ENCODE peak calls at places on chromosomes 6 and 20, in seven cellular contexts. S is mesendoderm, K is H1, L is IMR-90, I is mesenchymal stem cell, E is H9, U is trophoblast cell. D is an unnamed sample.
A peak's percentile ranks its signal among the peaks of the same experiment; 100 is the strongest.

GRCh38 chr6:118391086-118391485 is 157.0 kb upstream of the PLN start:
- DNase-seq in S (no peak), K (no peak), L (peak; percentile 25), I (no peak), E (no peak), U (no peak), D (no peak)

GRCh38 chr6:43885399-43886066 is 115.5 kb downstream of the VEGFA start:
- DNase-seq in S (no peak), K (no peak), L (no peak), I (no peak), E (no peak), U (no peak), D (no peak)

GRCh38 chr6:84082693-84083265 is 49.2 kb downstream of the MRAP2 start:
- DNase-seq in S (peak; percentile 67), K (no peak), L (no peak), I (no peak), E (no peak), U (no peak), D (peak; percentile 69)

GRCh38 chr6:31651602-31652191 is 764 bp downstream of the BAG6 start:
- DNase-seq in S (peak; percentile 96), K (peak; percentile 36), L (peak; percentile 80), I (no peak), E (peak; percentile 89), U (peak; percentile 82), D (no peak)

GRCh38 chr20:31670371-31671228 is 32.9 kb downstream of the COX4I2 start:
- DNase-seq in S (peak; percentile 38), K (no peak), L (peak; percentile 75), I (peak; percentile 96), E (no peak), U (no peak), D (no peak)

GRCh38 chr20:45631184-45631583 is at the start of gene WFDC9:
- DNase-seq in S (no peak), K (no peak), L (no peak), I (no peak), E (no peak), U (no peak), D (no peak)

GRCh38 chr6:37316071-37316470 is 37.7 kb upstream of the RNF8 start:
- DNase-seq in S (no peak), K (no peak), L (no peak), I (no peak), E (no peak), U (no peak), D (no peak)

GRCh38 chr6:1404713-1405098 is 15.3 kb downstream of the FOXF2 start:
- DNase-seq in S (no peak), K (no peak), L (no peak), I (no peak), E (no peak), U (no peak), D (no peak)

GRCh38 chr20:47576516-47577033 is 74.9 kb downstream of the NCOA3 start:
- DNase-seq in S (peak; percentile 57), K (no peak), L (peak; percentile 90), I (peak; percentile 86), E (no peak), U (peak; percentile 33), D (no peak)

GRCh38 chr6:161238076-161238869 is 35.6 kb downstream of the AGPAT4 start:
- DNase-seq in S (peak; percentile 33), K (no peak), L (peak; percentile 76), I (no peak), E (no peak), U (no peak), D (no peak)

GRCh38 chr6:72894091-72894490 is 272.2 kb downstream of the KCNQ5 start:
- DNase-seq in S (no peak), K (no peak), L (no peak), I (no peak), E (no peak), U (no peak), D (no peak)

GRCh38 chr6:12229332-12229731 is 60.8 kb upstream of the EDN1 start:
- DNase-seq in S (no peak), K (no peak), L (no peak), I (no peak), E (no peak), U (no peak), D (no peak)

GRCh38 chr6:128278876-128279275 is 241.5 kb downstream of the PTPRK start:
- DNase-seq in S (no peak), K (no peak), L (peak; percentile 15), I (peak; percentile 52), E (no peak), U (no peak), D (no peak)

GRCh38 chr6:7762758-7763157 is 36.9 kb downstream of the BMP6 start:
- DNase-seq in S (no peak), K (no peak), L (no peak), I (no peak), E (no peak), U (no peak), D (no peak)

GRCh38 chr6:45320349-45320748 is 7.8 kb upstream of the RUNX2 start:
- DNase-seq in S (no peak), K (no peak), L (no peak), I (no peak), E (no peak), U (no peak), D (no peak)

GRCh38 chr6:31876357-31876756 is 2.4 kb downstream of the SLC44A4 start:
- DNase-seq in S (no peak), K (no peak), L (no peak), I (no peak), E (no peak), U (no peak), D (no peak)

GRCh38 chr6:134588267-134588666 is 270.4 kb upstream of the SGK1 start:
- DNase-seq in S (no peak), K (no peak), L (no peak), I (no peak), E (no peak), U (no peak), D (no peak)

GRCh38 chr20:9971746-9972145 is 63.0 kb upstream of the ANKEF1 start:
- DNase-seq in S (no peak), K (no peak), L (no peak), I (no peak), E (no peak), U (no peak), D (no peak)

GRCh38 chr6:150290429-150290828 is 78.4 kb upstream of the IYD start:
- DNase-seq in S (no peak), K (no peak), L (peak; percentile 70), I (no peak), E (no peak), U (no peak), D (no peak)

GRCh38 chr20:57012691-57013090 is 253.8 kb downstream of the BMP7 start:
- DNase-seq in S (no peak), K (no peak), L (no peak), I (no peak), E (no peak), U (no peak), D (no peak)

GRCh38 chr20:57013221-57013620 is 253.2 kb downstream of the BMP7 start:
- DNase-seq in S (no peak), K (no peak), L (no peak), I (no peak), E (no peak), U (no peak), D (no peak)

GRCh38 chr20:57009775-57010174 is 256.7 kb downstream of the BMP7 start:
- DNase-seq in S (no peak), K (no peak), L (no peak), I (no peak), E (no peak), U (no peak), D (no peak)

GRCh38 chr20:57009355-57009754 is 257.1 kb downstream of the BMP7 start:
- DNase-seq in S (no peak), K (no peak), L (no peak), I (no peak), E (no peak), U (no peak), D (no peak)

GRCh38 chr20:57013741-57014140 is 252.7 kb downstream of the BMP7 start:
- DNase-seq in S (peak; percentile 71), K (no peak), L (no peak), I (no peak), E (peak; percentile 81), U (peak; percentile 58), D (peak; percentile 59)
- H3K23ac ChIP-seq in S (no peak overlapping the region), K (no peak overlapping the region), L (no peak overlapping the region), I (no peak overlapping the region), E (no peak overlapping the region), U (no peak overlapping the region), D (no peak overlapping the region)

DNA sequence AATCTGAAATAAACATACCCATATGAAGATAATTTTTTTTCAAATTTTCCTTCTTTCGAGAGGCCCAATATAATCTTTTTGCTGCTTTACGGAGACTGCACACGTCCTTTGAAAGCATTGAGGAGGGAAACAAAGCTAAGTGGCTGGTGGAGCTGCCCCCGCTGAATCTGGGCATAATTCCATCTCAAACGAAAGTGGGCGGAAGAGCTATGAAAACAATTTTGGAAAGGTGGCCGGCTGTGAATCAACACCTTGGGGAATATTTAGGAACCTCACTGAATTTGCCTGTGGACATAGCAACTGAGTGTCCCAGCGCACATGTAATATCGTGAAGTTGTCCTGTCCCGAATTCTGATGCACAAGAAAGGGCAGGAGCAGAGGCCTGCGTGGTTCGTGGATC is 55.6 kb upstream of the SMOC2 start:
- DNase-seq in S (no peak), K (no peak), L (no peak), I (no peak), E (no peak), U (no peak), D (no peak)
- H3K23ac ChIP-seq in S (no peak overlapping the region), K (no peak overlapping the region), L (no peak overlapping the region), I (no peak overlapping the region), E (no peak overlapping the region), U (no peak overlapping the region), D (no peak overlapping the region)

GRCh38 chr6:165487347-165487746 is 175.7 kb downstream of the PDE10A start:
- DNase-seq in S (no peak), K (no peak), L (peak; percentile 29), I (no peak), E (no peak), U (no peak), D (no peak)

GRCh38 chr6:165484178-165484889 is 174.9 kb upstream of the C6orf118 start:
- DNase-seq in S (peak; percentile 27), K (no peak), L (no peak), I (no peak), E (peak; percentile 52), U (no peak), D (peak; percentile 5)

GRCh38 chr6:165486183-165487137 is 176.6 kb downstream of the PDE10A start:
- DNase-seq in S (peak; percentile 15), K (no peak), L (no peak), I (no peak), E (no peak), U (peak; percentile 57), D (no peak)

GRCh38 chr6:165487950-165488349 is 175.1 kb downstream of the PDE10A start:
- DNase-seq in S (no peak), K (no peak), L (no peak), I (no peak), E (no peak), U (no peak), D (no peak)

GRCh38 chr6:165488624-165489295 is 174.3 kb downstream of the PDE10A start:
- DNase-seq in S (no peak), K (no peak), L (no peak), I (no peak), E (no peak), U (no peak), D (no peak)
- H3K23ac ChIP-seq in S (no peak overlapping the region), K (no peak overlapping the region), L (no peak overlapping the region), I (no peak overlapping the region), E (no peak overlapping the region), U (no peak overlapping the region), D (no peak overlapping the region)

DNA sequence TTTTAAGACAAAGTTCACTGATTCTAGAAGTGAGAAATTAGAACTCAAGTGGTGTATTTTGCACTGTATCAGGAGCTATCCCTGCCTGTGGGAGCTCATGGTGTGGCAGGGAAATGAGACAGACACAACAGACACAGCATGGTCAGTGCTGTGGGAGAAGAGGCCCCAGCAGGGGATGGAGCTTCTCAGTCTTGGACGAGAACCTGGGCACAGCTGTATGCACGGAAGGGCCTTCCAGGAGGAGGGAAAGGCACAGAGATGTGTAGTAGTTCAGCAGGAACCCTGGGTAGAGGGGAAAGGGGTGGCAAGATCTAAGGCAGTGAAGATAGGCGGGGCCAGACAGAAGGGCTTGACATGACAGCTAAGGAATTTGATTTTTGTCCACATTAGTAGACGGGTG is 48.8 kb upstream of the KIF25 start:
- DNase-seq in S (no peak), K (no peak), L (no peak), I (no peak), E (no peak), U (no peak), D (no peak)
- H3K23ac ChIP-seq in S (no peak overlapping the region), K (no peak overlapping the region), L (no peak overlapping the region), I (no peak overlapping the region), E (no peak overlapping the region), U (no peak overlapping the region), D (no peak overlapping the region)